ENCODE peak calls at places on chromosomes 4 and X, in five cellular contexts. L is fibroblast of gingiva, O is right lobe of liver, A is D341Med, N is AG09309. M is an unnamed sample.

GRCh38 chr4:128658214-128658621 is 151.3 kb upstream of the JADE1 start:
- DNase-seq in L (peak), O (no peak), A (no peak), N (no peak), M (no peak)

GRCh38 chr4:153111426-153112070 is 92.7 kb upstream of the TRIM2 start:
- DNase-seq in L (no peak), O (no peak), A (no peak), N (no peak), M (no peak)

GRCh38 chr4:2264481-2265041 is 2.7 kb upstream of the MXD4 start:
- DNase-seq in L (no peak), O (peak), A (no peak), N (no peak), M (peak)

GRCh38 chr4:158818595-158818994 is 49.8 kb downstream of the FNIP2 start:
- DNase-seq in L (no peak), O (no peak), A (no peak), N (no peak), M (no peak)

GRCh38 chrX:71154196-71154595 is 9.6 kb downstream of the NLGN3 start:
- DNase-seq in L (no peak), O (no peak), A (no peak), N (no peak), M (no peak)

GRCh38 chr4:169410839-169411770 is 140.3 kb upstream of the SH3RF1 start:
- DNase-seq in L (peak), O (no peak), A (no peak), N (peak), M (no peak)

GRCh38 chr4:3857316-3857926 is 91.2 kb downstream of the ADRA2C start:
- DNase-seq in L (no peak), O (no peak), A (no peak), N (no peak), M (peak)

GRCh38 chr4:7183780-7184460 is 8.4 kb upstream of the SORCS2 start:
- DNase-seq in L (no peak), O (no peak), A (no peak), N (no peak), M (no peak)

GRCh38 chr4:142845293-142846070 is 619 bp downstream of the INPP4B start:
- DNase-seq in L (no peak), O (peak), A (peak), N (no peak), M (peak)

GRCh38 chrX:40108959-40109287 is 11.2 kb upstream of the BCOR start:
- DNase-seq in L (peak), O (peak), A (peak), N (no peak), M (peak)

GRCh38 chr4:174156239-174156826 is 127.1 kb downstream of the FBXO8 start:
- DNase-seq in L (peak), O (no peak), A (peak), N (no peak), M (no peak)

GRCh38 chrX:15985937-15986336 is 131.3 kb upstream of the AP1S2 start:
- DNase-seq in L (no peak), O (no peak), A (no peak), N (no peak), M (no peak)

M was measured in pancreas.